ENCODE peak calls at places on chromosome 11, in six cellular contexts. C is brain microvascular endothelial cell; M is natural killer cell; X is CD8-positive, alpha-beta T cell; P is fibroblast of pulmonary artery; F is Caco-2. U is an unnamed sample.

GRCh38 chr11:64810891-64811272 is 531 bp upstream of the MEN1 start:
- DNase-seq in C (peak; percentile 22), M (peak; percentile 52), X (peak; percentile 75), P (no peak), F (no peak), U (no peak)

GRCh38 chr11:100525197-100525596 is 161.9 kb upstream of the ARHGAP42 start:
- DNase-seq in C (no peak), M (no peak), X (no peak), P (no peak), F (no peak), U (no peak)

GRCh38 chr11:107928767-107929507 is 689 bp downstream of the RAB39A start:
- DNase-seq in C (no peak), M (no peak), X (no peak), P (no peak), F (no peak), U (no peak)

GRCh38 chr11:109865558-109866186 is 227.5 kb upstream of the ZC3H12C start:
- DNase-seq in C (no peak), M (no peak), X (no peak), P (no peak), F (no peak), U (no peak)

GRCh38 chr11:11977206-11977938 is 31.1 kb downstream of the DKK3 start:
- DNase-seq in C (peak; percentile 76), M (no peak), X (no peak), P (peak; percentile 94), F (no peak), U (no peak)

GRCh38 chr11:118939948-118940598 is 14.3 kb upstream of the BCL9L start:
- DNase-seq in C (no peak), M (no peak), X (peak; percentile 61), P (peak; percentile 34), F (no peak), U (no peak)

GRCh38 chr11:57343825-57344224 is 5.7 kb downstream of the P2RX3 start:
- DNase-seq in C (no peak), M (no peak), X (no peak), P (no peak), F (no peak), U (no peak)

GRCh38 chr11:72497731-72498130 is 63.4 kb upstream of the CLPB start:
- DNase-seq in C (no peak), M (no peak), X (no peak), P (no peak), F (no peak), U (no peak)

GRCh38 chr11:35271031-35271430 is 132.1 kb downstream of the CD44 start:
- DNase-seq in C (no peak), M (no peak), X (no peak), P (no peak), F (no peak), U (no peak)

GRCh38 chr11:5923789-5924188 is 18.3 kb upstream of the OR56A3 start:
- DNase-seq in C (no peak), M (no peak), X (no peak), P (no peak), F (no peak), U (no peak)

GRCh38 chr11:109960831-109961230 is 132.4 kb upstream of the ZC3H12C start:
- DNase-seq in C (peak; percentile 87), M (no peak), X (no peak), P (peak; percentile 96), F (no peak), U (no peak)

GRCh38 chr11:121029813-121030445 is 6.0 kb downstream of the TBCEL start:
- DNase-seq in C (no peak), M (no peak), X (no peak), P (no peak), F (no peak), U (no peak)

GRCh38 chr11:83681944-83682644 is 395.9 kb upstream of the CCDC90B start:
- DNase-seq in C (no peak), M (no peak), X (no peak), P (no peak), F (no peak), U (no peak)

GRCh38 chr11:56271092-56271491 is 2.9 kb upstream of the OR5T1 start:
- DNase-seq in C (no peak), M (no peak), X (no peak), P (no peak), F (no peak), U (no peak)

GRCh38 chr11:45809456-45810395 is 4.8 kb downstream of the SLC35C1 start:
- DNase-seq in C (no peak), M (no peak), X (no peak), P (no peak), F (no peak), U (no peak)

GRCh38 chr11:34825670-34826383 is 90.4 kb downstream of the APIP start:
- DNase-seq in C (no peak), M (no peak), X (no peak), P (no peak), F (peak; percentile 65), U (no peak)

GRCh38 chr11:61133145-61133544 is 28.1 kb downstream of the VPS37C start:
- DNase-seq in C (no peak), M (no peak), X (no peak), P (no peak), F (no peak), U (no peak)

GRCh38 chr11:28284206-28284605 is 176.0 kb downstream of the METTL15 start:
- DNase-seq in C (no peak), M (no peak), X (no peak), P (no peak), F (no peak), U (no peak)

GRCh38 chr11:33670250-33671011 is 30.2 kb downstream of the C11orf91 start:
- DNase-seq in C (peak; percentile 72), M (no peak), X (no peak), P (peak; percentile 42), F (no peak), U (no peak)

GRCh38 chr11:79616392-79616831 is 175.6 kb upstream of the TENM4 start:
- DNase-seq in C (no peak), M (no peak), X (no peak), P (no peak), F (no peak), U (no peak)

GRCh38 chr11:114377612-114378267 is 22.6 kb downstream of the C11orf71 start:
- DNase-seq in C (peak; percentile 41), M (no peak), X (no peak), P (peak; percentile 44), F (no peak), U (no peak)

GRCh38 chr11:2528301-2529050 is 83.7 kb downstream of the KCNQ1 start:
- DNase-seq in C (no peak), M (peak; percentile 14), X (no peak), P (no peak), F (no peak), U (no peak)

GRCh38 chr11:2525941-2526807 is 81.4 kb downstream of the KCNQ1 start:
- DNase-seq in C (no peak), M (peak; percentile 7), X (no peak), P (no peak), F (no peak), U (peak; percentile 7)

GRCh38 chr11:2527621-2528291 is 82.9 kb downstream of the KCNQ1 start:
- DNase-seq in C (no peak), M (peak; percentile 14), X (no peak), P (no peak), F (no peak), U (no peak)

GRCh38 chr11:2525166-2525861 is 80.5 kb downstream of the KCNQ1 start:
- DNase-seq in C (no peak), M (peak; percentile 13), X (no peak), P (no peak), F (no peak), U (peak; percentile 11)

GRCh38 chr11:2526808-2527381 is 82.1 kb downstream of the KCNQ1 start:
- DNase-seq in C (no peak), M (peak; percentile 15), X (no peak), P (no peak), F (no peak), U (peak; percentile 22)
- TF ChIP-seq CTCF in C (no peak), M (no peak), X (no peak), P (no peak), F (no peak), U (no peak)

DNA sequence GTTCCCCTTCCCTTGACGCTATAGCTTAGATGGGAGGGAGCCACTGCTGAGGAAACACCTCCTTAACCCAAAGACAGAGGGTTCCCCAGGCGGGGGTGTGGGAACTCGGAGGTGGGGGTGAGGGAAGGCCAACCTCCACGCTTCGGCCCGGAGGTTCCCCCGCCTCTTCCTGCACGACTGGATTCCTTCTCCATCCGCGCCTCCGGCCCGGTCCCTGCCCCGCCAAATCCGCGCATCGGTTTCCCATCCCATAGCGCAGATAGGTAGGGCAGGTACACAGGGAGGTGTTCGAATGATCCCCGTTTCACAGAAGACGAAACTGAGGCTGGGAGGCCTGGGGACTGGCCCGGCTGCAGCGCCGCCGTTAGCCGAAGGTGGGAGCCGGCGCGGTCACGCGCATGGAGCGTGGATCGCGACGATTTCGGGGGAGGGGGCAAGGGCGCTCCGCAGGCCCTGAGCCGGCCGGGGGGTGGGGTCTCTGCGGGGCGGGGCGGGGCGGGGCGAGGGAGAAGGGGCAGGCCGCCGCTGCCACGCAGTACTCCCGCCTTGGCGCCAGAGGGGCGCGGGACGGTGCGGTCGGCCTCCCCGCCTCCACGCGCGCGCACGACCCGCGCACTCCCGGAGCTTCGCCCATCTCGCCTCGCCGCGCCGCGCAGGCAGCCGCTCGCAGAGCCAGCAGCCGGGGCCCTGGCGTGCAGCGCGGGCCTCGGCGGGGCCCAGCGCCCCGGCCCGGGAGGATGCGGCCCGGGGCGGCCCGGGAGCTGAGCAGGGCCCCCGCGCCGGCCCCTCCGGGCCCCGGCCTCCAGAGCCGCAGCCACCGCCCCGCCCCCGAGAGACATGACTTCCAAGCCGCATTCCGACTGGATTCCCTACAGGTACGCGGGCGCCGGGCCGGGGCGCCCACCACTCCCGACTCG is at the start of gene TUB:
- DNase-seq in C (no peak), M (no peak), X (no peak), P (no peak), F (no peak), U (no peak)
- TF ChIP-seq CTCF in C (peak; percentile 3), M (no peak), X (no peak), P (no peak), F (no peak), U (no peak)

DNA sequence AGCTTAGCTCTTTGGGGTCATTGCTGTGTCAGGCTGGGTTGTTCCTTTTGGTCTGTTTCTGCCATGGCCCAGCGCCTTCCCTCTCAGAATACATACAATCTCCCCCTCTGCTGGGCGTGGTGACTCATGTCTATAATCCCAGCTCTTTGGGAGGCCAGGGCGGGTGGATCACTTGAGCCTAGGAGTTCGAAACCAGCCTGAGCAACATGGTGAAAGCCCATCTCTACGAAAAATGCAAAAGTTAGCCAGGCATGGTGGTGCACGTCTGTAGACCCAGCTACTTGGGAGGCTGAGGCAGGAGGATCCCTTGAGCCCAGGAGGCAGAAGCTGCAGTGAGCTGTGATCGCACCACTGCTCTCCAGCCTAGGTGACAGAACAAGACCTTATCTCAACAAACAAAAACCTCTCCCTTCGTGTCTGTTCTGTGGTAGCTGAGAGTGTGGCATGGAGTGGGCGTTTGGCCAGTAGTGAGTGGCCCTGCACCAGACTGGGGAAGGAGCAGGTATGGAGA is 46.7 kb upstream of the RAB1B start:
- DNase-seq in C (no peak), M (no peak), X (no peak), P (no peak), F (no peak), U (no peak)
- TF ChIP-seq CTCF in C (no peak), M (no peak), X (no peak), P (no peak), F (no peak), U (no peak)

GRCh38 chr11:9950462-9950861 is 286.6 kb downstream of the SWAP70 start:
- DNase-seq in C (no peak), M (no peak), X (no peak), P (no peak), F (peak; percentile 21), U (no peak)
- TF ChIP-seq CTCF in C (no peak), M (no peak), X (no peak), P (no peak), F (no peak), U (no peak)

GRCh38 chr11:84800755-84801346 is 826.3 kb downstream of the DLG2 start:
- DNase-seq in C (peak; percentile 56), M (no peak), X (no peak), P (peak; percentile 31), F (peak; percentile 65), U (no peak)
- TF ChIP-seq CTCF in C (peak; percentile 53), M (no peak), X (no peak), P (peak; percentile 27), F (peak; percentile 63), U (no peak)